ENCODE peak calls at places on chromosomes 2 and 18, in eight cellular contexts. One of them, this sample, is unnamed.
A peak's percentile ranks its signal among the peaks of the same experiment; 100 is the strongest.

GRCh38 chr2:217069263-217070042 is 209.6 kb upstream of the TNP1 start:
- DNase-seq in adipocyte: no peak
- DNase-seq in left colon: no peak
- DNase-seq in amniotic epithelial cell: no peak
- DNase-seq in colonic mucosa: no peak
- DNase-seq in right cardiac atrium: no peak
- DNase-seq in renal cortical epithelial cell: no peak
- DNase-seq in right atrium auricular region: no peak
- DNase-seq in this sample: no peak

GRCh38 chr2:62794791-62795190 is 89.3 kb downstream of the EHBP1 start:
- DNase-seq in adipocyte: peak; percentile 51
- DNase-seq in left colon: no peak
- DNase-seq in amniotic epithelial cell: peak; percentile 60
- DNase-seq in colonic mucosa: no peak
- DNase-seq in right cardiac atrium: no peak
- DNase-seq in renal cortical epithelial cell: peak; percentile 82
- DNase-seq in right atrium auricular region: no peak
- DNase-seq in this sample: no peak

GRCh38 chr2:48287971-48288370 is 242.0 kb upstream of the STON1 start:
- DNase-seq in adipocyte: no peak
- DNase-seq in left colon: no peak
- DNase-seq in amniotic epithelial cell: no peak
- DNase-seq in colonic mucosa: no peak
- DNase-seq in right cardiac atrium: no peak
- DNase-seq in renal cortical epithelial cell: no peak
- DNase-seq in right atrium auricular region: no peak
- DNase-seq in this sample: no peak

GRCh38 chr18:27861539-27861938 is 315.4 kb downstream of the CDH2 start:
- DNase-seq in adipocyte: peak; percentile 46
- DNase-seq in left colon: no peak
- DNase-seq in amniotic epithelial cell: no peak
- DNase-seq in colonic mucosa: no peak
- DNase-seq in right cardiac atrium: no peak
- DNase-seq in renal cortical epithelial cell: peak; percentile 28
- DNase-seq in right atrium auricular region: no peak
- DNase-seq in this sample: no peak

GRCh38 chr2:133525751-133526467 is 42.4 kb downstream of the NCKAP5 start:
- DNase-seq in adipocyte: no peak
- DNase-seq in left colon: no peak
- DNase-seq in amniotic epithelial cell: no peak
- DNase-seq in colonic mucosa: no peak
- DNase-seq in right cardiac atrium: no peak
- DNase-seq in renal cortical epithelial cell: no peak
- DNase-seq in right atrium auricular region: no peak
- DNase-seq in this sample: no peak

GRCh38 chr2:225400060-225400511 is 576 bp downstream of the NYAP2 start:
- DNase-seq in adipocyte: peak; percentile 70
- DNase-seq in left colon: no peak
- DNase-seq in amniotic epithelial cell: peak; percentile 65
- DNase-seq in colonic mucosa: no peak
- DNase-seq in right cardiac atrium: no peak
- DNase-seq in renal cortical epithelial cell: peak; percentile 57
- DNase-seq in right atrium auricular region: no peak
- DNase-seq in this sample: no peak

GRCh38 chr18:8701546-8702118 is 3.7 kb upstream of the MTCL1 start:
- DNase-seq in adipocyte: peak; percentile 92
- DNase-seq in left colon: no peak
- DNase-seq in amniotic epithelial cell: peak; percentile 81
- DNase-seq in colonic mucosa: no peak
- DNase-seq in right cardiac atrium: no peak
- DNase-seq in renal cortical epithelial cell: peak; percentile 79
- DNase-seq in right atrium auricular region: no peak
- DNase-seq in this sample: no peak

GRCh38 chr2:121075006-121075545 is 209.9 kb downstream of the TFCP2L1 start:
- DNase-seq in adipocyte: peak; percentile 63
- DNase-seq in left colon: no peak
- DNase-seq in amniotic epithelial cell: peak; percentile 95
- DNase-seq in colonic mucosa: no peak
- DNase-seq in right cardiac atrium: no peak
- DNase-seq in renal cortical epithelial cell: peak; percentile 89
- DNase-seq in right atrium auricular region: no peak
- DNase-seq in this sample: no peak

GRCh38 chr2:136645458-136645857 is 119.9 kb upstream of the THSD7B start:
- DNase-seq in adipocyte: no peak
- DNase-seq in left colon: no peak
- DNase-seq in amniotic epithelial cell: no peak
- DNase-seq in colonic mucosa: no peak
- DNase-seq in right cardiac atrium: no peak
- DNase-seq in renal cortical epithelial cell: no peak
- DNase-seq in right atrium auricular region: no peak
- DNase-seq in this sample: no peak

GRCh38 chr2:82316573-82317371 is 2012.2 kb upstream of the LRRTM1 start:
- DNase-seq in adipocyte: no peak
- DNase-seq in left colon: no peak
- DNase-seq in amniotic epithelial cell: no peak
- DNase-seq in colonic mucosa: no peak
- DNase-seq in right cardiac atrium: no peak
- DNase-seq in renal cortical epithelial cell: no peak
- DNase-seq in right atrium auricular region: no peak
- DNase-seq in this sample: no peak

GRCh38 chr2:112153179-112153490 is 14.9 kb downstream of the FBLN7 start:
- DNase-seq in adipocyte: no peak
- DNase-seq in left colon: no peak
- DNase-seq in amniotic epithelial cell: no peak
- DNase-seq in colonic mucosa: no peak
- DNase-seq in right cardiac atrium: no peak
- DNase-seq in renal cortical epithelial cell: no peak
- DNase-seq in right atrium auricular region: peak; percentile 23
- DNase-seq in this sample: no peak

GRCh38 chr2:85133751-85134254 is 611 bp downstream of the TCF7L1 start:
- DNase-seq in adipocyte: peak; percentile 67
- DNase-seq in left colon: no peak
- DNase-seq in amniotic epithelial cell: peak; percentile 35
- DNase-seq in colonic mucosa: peak; percentile 23
- DNase-seq in right cardiac atrium: peak; percentile 84
- DNase-seq in renal cortical epithelial cell: no peak
- DNase-seq in right atrium auricular region: peak; percentile 68
- DNase-seq in this sample: peak; percentile 66

GRCh38 chr2:239275871-239276812 is 124.7 kb downstream of the HDAC4 start:
- DNase-seq in adipocyte: peak; percentile 69
- DNase-seq in left colon: peak; percentile 67
- DNase-seq in amniotic epithelial cell: no peak
- DNase-seq in colonic mucosa: peak; percentile 56
- DNase-seq in right cardiac atrium: peak; percentile 91
- DNase-seq in renal cortical epithelial cell: no peak
- DNase-seq in right atrium auricular region: peak; percentile 88
- DNase-seq in this sample: peak; percentile 83

GRCh38 chr2:173118385-173118784 is 42.7 kb downstream of the MAP3K20 start:
- DNase-seq in adipocyte: no peak
- DNase-seq in left colon: no peak
- DNase-seq in amniotic epithelial cell: peak; percentile 46
- DNase-seq in colonic mucosa: no peak
- DNase-seq in right cardiac atrium: no peak
- DNase-seq in renal cortical epithelial cell: no peak
- DNase-seq in right atrium auricular region: no peak
- DNase-seq in this sample: no peak